ENCODE peak calls at places on chromosome 2, in six cellular contexts. One of them, this sample, is unnamed.

GRCh38 chr2:216340280-216340631 is 32.0 kb downstream of the MARCHF4 start:
- DNase-seq in CD8-positive, alpha-beta memory T cell: no peak
- DNase-seq in tibial nerve: no peak
- DNase-seq in endodermal cell: no peak
- DNase-seq in cardiac muscle cell: no peak
- DNase-seq in HCT116: no peak
- DNase-seq in this sample: no peak

GRCh38 chr2:152445791-152446201 is 110.8 kb downstream of the FMNL2 start:
- DNase-seq in CD8-positive, alpha-beta memory T cell: no peak
- DNase-seq in cardiac muscle cell: peak; percentile 81
- DNase-seq in endodermal cell: no peak
- DNase-seq in tibial nerve: no peak
- DNase-seq in HCT116: no peak
- DNase-seq in this sample: no peak

GRCh38 chr2:124911560-124911959 is 886.5 kb downstream of the CNTNAP5 start:
- DNase-seq in CD8-positive, alpha-beta memory T cell: no peak
- DNase-seq in tibial nerve: no peak
- DNase-seq in cardiac muscle cell: peak; percentile 22
- DNase-seq in HCT116: no peak
- DNase-seq in endodermal cell: no peak
- DNase-seq in this sample: no peak

GRCh38 chr2:161223139-161223732 is 63.0 kb downstream of the TANK start:
- DNase-seq in HCT116: peak; percentile 37
- DNase-seq in tibial nerve: no peak
- DNase-seq in CD8-positive, alpha-beta memory T cell: no peak
- DNase-seq in cardiac muscle cell: peak; percentile 68
- DNase-seq in endodermal cell: no peak
- DNase-seq in this sample: no peak

GRCh38 chr2:112055833-112056625 is 960 bp downstream of the TMEM87B start:
- DNase-seq in HCT116: no peak
- DNase-seq in CD8-positive, alpha-beta memory T cell: peak; percentile 7
- DNase-seq in cardiac muscle cell: peak; percentile 97
- DNase-seq in endodermal cell: peak; percentile 75
- DNase-seq in tibial nerve: no peak
- DNase-seq in this sample: no peak

GRCh38 chr2:199457147-199458016 is at the start of gene SATB2:
- DNase-seq in cardiac muscle cell: peak; percentile 34
- DNase-seq in endodermal cell: peak; percentile 85
- DNase-seq in CD8-positive, alpha-beta memory T cell: no peak
- DNase-seq in HCT116: peak; percentile 65
- DNase-seq in tibial nerve: no peak
- DNase-seq in this sample: peak; percentile 31

GRCh38 chr2:40401896-40402295 is 50.0 kb downstream of the SLC8A1 start:
- DNase-seq in tibial nerve: no peak
- DNase-seq in HCT116: peak; percentile 66
- DNase-seq in CD8-positive, alpha-beta memory T cell: no peak
- DNase-seq in endodermal cell: no peak
- DNase-seq in cardiac muscle cell: peak; percentile 84
- DNase-seq in this sample: no peak

GRCh38 chr2:32061973-32062861 is 1.1 kb upstream of the SPAST start:
- DNase-seq in tibial nerve: peak; percentile 25
- DNase-seq in endodermal cell: peak; percentile 73
- DNase-seq in cardiac muscle cell: peak; percentile 83
- DNase-seq in HCT116: no peak
- DNase-seq in CD8-positive, alpha-beta memory T cell: no peak
- DNase-seq in this sample: no peak

GRCh38 chr2:71299507-71299906 is 32.1 kb upstream of the ZNF638 start:
- DNase-seq in cardiac muscle cell: peak; percentile 62
- DNase-seq in HCT116: no peak
- DNase-seq in tibial nerve: no peak
- DNase-seq in endodermal cell: no peak
- DNase-seq in CD8-positive, alpha-beta memory T cell: no peak
- DNase-seq in this sample: no peak

GRCh38 chr2:182866095-182866460 is 359 bp downstream of the FRZB start:
- DNase-seq in endodermal cell: peak; percentile 80
- DNase-seq in CD8-positive, alpha-beta memory T cell: no peak
- DNase-seq in HCT116: no peak
- DNase-seq in tibial nerve: peak; percentile 15
- DNase-seq in cardiac muscle cell: peak; percentile 21
- DNase-seq in this sample: no peak

GRCh38 chr2:182868049-182868422 is 1.6 kb upstream of the FRZB start:
- DNase-seq in cardiac muscle cell: no peak
- DNase-seq in CD8-positive, alpha-beta memory T cell: no peak
- DNase-seq in HCT116: no peak
- DNase-seq in endodermal cell: peak; percentile 60
- DNase-seq in tibial nerve: no peak
- DNase-seq in this sample: no peak

GRCh38 chr2:182868423-182868822 is 2.0 kb upstream of the FRZB start:
- DNase-seq in cardiac muscle cell: no peak
- DNase-seq in tibial nerve: no peak
- DNase-seq in CD8-positive, alpha-beta memory T cell: no peak
- DNase-seq in HCT116: no peak
- DNase-seq in endodermal cell: no peak
- DNase-seq in this sample: no peak

GRCh38 chr2:182867411-182868048 is 1.1 kb upstream of the FRZB start:
- DNase-seq in HCT116: no peak
- DNase-seq in tibial nerve: no peak
- DNase-seq in cardiac muscle cell: no peak
- DNase-seq in endodermal cell: peak; percentile 64
- DNase-seq in CD8-positive, alpha-beta memory T cell: no peak
- DNase-seq in this sample: no peak

GRCh38 chr2:182866461-182867369 is at the start of gene FRZB:
- DNase-seq in HCT116: no peak
- DNase-seq in CD8-positive, alpha-beta memory T cell: no peak
- DNase-seq in endodermal cell: peak; percentile 88
- DNase-seq in cardiac muscle cell: peak; percentile 83
- DNase-seq in tibial nerve: peak; percentile 37
- DNase-seq in this sample: no peak
- H3K27ac ChIP-seq in HCT116: no peak within 1 kb of the TSS
- H3K27ac ChIP-seq in CD8-positive, alpha-beta memory T cell: no peak within 1 kb of the TSS
- H3K27ac ChIP-seq in endodermal cell: peak within 1 kb of the TSS; percentile 50
- H3K27ac ChIP-seq in cardiac muscle cell: peak within 1 kb of the TSS; percentile 32
- H3K27ac ChIP-seq in tibial nerve: peak within 1 kb of the TSS; percentile 67
- H3K27ac ChIP-seq in this sample: no peak within 1 kb of the TSS

GRCh38 chr2:218016810-218017209 is 14.0 kb upstream of the TNS1 start:
- DNase-seq in HCT116: no peak
- DNase-seq in CD8-positive, alpha-beta memory T cell: no peak
- DNase-seq in tibial nerve: no peak
- DNase-seq in endodermal cell: no peak
- DNase-seq in cardiac muscle cell: no peak
- DNase-seq in this sample: no peak

GRCh38 chr2:218014706-218015685 is 12.2 kb upstream of the TNS1 start:
- DNase-seq in HCT116: no peak
- DNase-seq in endodermal cell: no peak
- DNase-seq in tibial nerve: no peak
- DNase-seq in cardiac muscle cell: peak; percentile 35
- DNase-seq in CD8-positive, alpha-beta memory T cell: no peak
- DNase-seq in this sample: no peak

GRCh38 chr2:218015831-218016521 is 13.2 kb upstream of the TNS1 start:
- DNase-seq in CD8-positive, alpha-beta memory T cell: no peak
- DNase-seq in cardiac muscle cell: no peak
- DNase-seq in endodermal cell: peak; percentile 54
- DNase-seq in HCT116: no peak
- DNase-seq in tibial nerve: no peak
- DNase-seq in this sample: no peak

GRCh38 chr2:218019411-218020060 is 16.7 kb upstream of the TNS1 start:
- DNase-seq in HCT116: no peak
- DNase-seq in CD8-positive, alpha-beta memory T cell: no peak
- DNase-seq in cardiac muscle cell: no peak
- DNase-seq in endodermal cell: peak; percentile 68
- DNase-seq in tibial nerve: no peak
- DNase-seq in this sample: no peak

GRCh38 chr2:218017211-218018053 is 14.6 kb upstream of the TNS1 start:
- DNase-seq in endodermal cell: no peak
- DNase-seq in cardiac muscle cell: no peak
- DNase-seq in CD8-positive, alpha-beta memory T cell: no peak
- DNase-seq in HCT116: no peak
- DNase-seq in tibial nerve: no peak
- DNase-seq in this sample: no peak
- H3K27ac ChIP-seq in endodermal cell: no peak overlapping the region
- H3K27ac ChIP-seq in cardiac muscle cell: no peak overlapping the region
- H3K27ac ChIP-seq in CD8-positive, alpha-beta memory T cell: no peak overlapping the region
- H3K27ac ChIP-seq in HCT116: no peak overlapping the region
- H3K27ac ChIP-seq in tibial nerve: no peak overlapping the region
- H3K27ac ChIP-seq in this sample: no peak overlapping the region

GRCh38 chr2:100981011-100981410 is 21.1 kb upstream of the RPL31 start:
- DNase-seq in CD8-positive, alpha-beta memory T cell: no peak
- DNase-seq in HCT116: no peak
- DNase-seq in tibial nerve: no peak
- DNase-seq in endodermal cell: no peak
- DNase-seq in cardiac muscle cell: no peak
- DNase-seq in this sample: no peak
- H3K27ac ChIP-seq in CD8-positive, alpha-beta memory T cell: no peak overlapping the region
- H3K27ac ChIP-seq in HCT116: no peak overlapping the region
- H3K27ac ChIP-seq in tibial nerve: no peak overlapping the region
- H3K27ac ChIP-seq in endodermal cell: peak overlapping the region; percentile 49
- H3K27ac ChIP-seq in cardiac muscle cell: no peak overlapping the region
- H3K27ac ChIP-seq in this sample: no peak overlapping the region

GRCh38 chr2:232977438-232977971 is 35.6 kb downstream of the NGEF start:
- DNase-seq in endodermal cell: peak; percentile 39
- DNase-seq in tibial nerve: no peak
- DNase-seq in cardiac muscle cell: no peak
- DNase-seq in CD8-positive, alpha-beta memory T cell: no peak
- DNase-seq in HCT116: no peak
- DNase-seq in this sample: no peak

GRCh38 chr2:232980683-232981082 is 32.4 kb downstream of the NGEF start:
- DNase-seq in HCT116: no peak
- DNase-seq in cardiac muscle cell: no peak
- DNase-seq in CD8-positive, alpha-beta memory T cell: no peak
- DNase-seq in tibial nerve: no peak
- DNase-seq in endodermal cell: peak; percentile 51
- DNase-seq in this sample: no peak

GRCh38 chr2:232981356-232981755 is 31.7 kb downstream of the NGEF start:
- DNase-seq in cardiac muscle cell: no peak
- DNase-seq in tibial nerve: no peak
- DNase-seq in endodermal cell: peak; percentile 44
- DNase-seq in HCT116: no peak
- DNase-seq in CD8-positive, alpha-beta memory T cell: no peak
- DNase-seq in this sample: peak; percentile 10

GRCh38 chr2:232981767-232982360 is 31.2 kb downstream of the NGEF start:
- DNase-seq in CD8-positive, alpha-beta memory T cell: no peak
- DNase-seq in cardiac muscle cell: no peak
- DNase-seq in tibial nerve: no peak
- DNase-seq in HCT116: no peak
- DNase-seq in endodermal cell: peak; percentile 49
- DNase-seq in this sample: no peak

DNA sequence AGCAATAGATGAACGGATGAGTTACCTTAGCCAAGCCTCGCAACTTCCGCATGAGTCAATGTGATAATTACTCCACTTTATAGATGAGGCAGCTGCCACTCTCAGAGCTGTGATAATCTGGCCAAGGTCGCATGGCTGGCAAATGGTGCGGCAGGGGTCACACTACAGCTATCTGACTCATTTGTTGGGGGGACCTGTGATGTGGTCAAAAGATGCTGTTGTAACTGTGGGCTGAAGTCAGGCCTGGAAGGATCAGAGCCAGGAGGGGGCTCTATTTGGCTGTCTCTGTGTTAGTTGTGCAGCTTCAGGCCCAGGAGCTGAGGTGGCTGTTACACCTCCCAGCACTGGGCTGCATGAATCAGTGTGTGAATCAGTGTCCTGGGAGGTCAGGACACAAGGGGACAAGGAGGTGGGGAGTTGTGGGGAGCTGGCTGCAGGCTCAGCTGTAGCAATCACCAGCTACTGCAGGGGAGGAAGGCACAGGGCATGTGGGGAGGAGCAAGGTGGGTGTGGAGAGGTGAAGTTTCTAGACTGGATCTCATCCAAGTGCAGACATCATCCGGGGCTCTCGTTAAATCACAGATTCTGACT is 33.1 kb downstream of the NGEF start:
- DNase-seq in endodermal cell: peak; percentile 57
- DNase-seq in CD8-positive, alpha-beta memory T cell: no peak
- DNase-seq in cardiac muscle cell: peak; percentile 14
- DNase-seq in HCT116: peak; percentile 90
- DNase-seq in tibial nerve: no peak
- DNase-seq in this sample: peak; percentile 14
- H3K27ac ChIP-seq in endodermal cell: no peak overlapping the region
- H3K27ac ChIP-seq in CD8-positive, alpha-beta memory T cell: no peak overlapping the region
- H3K27ac ChIP-seq in cardiac muscle cell: no peak overlapping the region
- H3K27ac ChIP-seq in HCT116: peak overlapping the region; percentile 50
- H3K27ac ChIP-seq in tibial nerve: no peak overlapping the region
- H3K27ac ChIP-seq in this sample: peak overlapping the region; percentile 49

GRCh38 chr2:150133623-150134022 is 353.8 kb downstream of the RND3 start:
- DNase-seq in endodermal cell: no peak
- DNase-seq in HCT116: peak; percentile 74
- DNase-seq in tibial nerve: no peak
- DNase-seq in CD8-positive, alpha-beta memory T cell: no peak
- DNase-seq in cardiac muscle cell: peak; percentile 83
- DNase-seq in this sample: peak; percentile 98

GRCh38 chr2:150135223-150135883 is 352.1 kb downstream of the RND3 start:
- DNase-seq in cardiac muscle cell: no peak
- DNase-seq in endodermal cell: no peak
- DNase-seq in tibial nerve: no peak
- DNase-seq in HCT116: no peak
- DNase-seq in CD8-positive, alpha-beta memory T cell: no peak
- DNase-seq in this sample: no peak

GRCh38 chr2:150136901-150137300 is 350.6 kb downstream of the RND3 start:
- DNase-seq in cardiac muscle cell: no peak
- DNase-seq in HCT116: no peak
- DNase-seq in CD8-positive, alpha-beta memory T cell: no peak
- DNase-seq in tibial nerve: no peak
- DNase-seq in endodermal cell: no peak
- DNase-seq in this sample: peak; percentile 71

GRCh38 chr2:150136407-150136806 is 351.1 kb downstream of the RND3 start:
- DNase-seq in cardiac muscle cell: no peak
- DNase-seq in HCT116: no peak
- DNase-seq in CD8-positive, alpha-beta memory T cell: no peak
- DNase-seq in endodermal cell: no peak
- DNase-seq in tibial nerve: no peak
- DNase-seq in this sample: no peak

GRCh38 chr2:150134223-150134858 is 353.1 kb downstream of the RND3 start:
- DNase-seq in CD8-positive, alpha-beta memory T cell: no peak
- DNase-seq in tibial nerve: no peak
- DNase-seq in endodermal cell: no peak
- DNase-seq in HCT116: no peak
- DNase-seq in cardiac muscle cell: no peak
- DNase-seq in this sample: no peak
- H3K27ac ChIP-seq in CD8-positive, alpha-beta memory T cell: no peak overlapping the region
- H3K27ac ChIP-seq in tibial nerve: no peak overlapping the region
- H3K27ac ChIP-seq in endodermal cell: no peak overlapping the region
- H3K27ac ChIP-seq in HCT116: no peak overlapping the region
- H3K27ac ChIP-seq in cardiac muscle cell: no peak overlapping the region
- H3K27ac ChIP-seq in this sample: peak overlapping the region; percentile 61

This sample was measured in epithelial cell of prostate.